ENCODE peak calls at places on chromosomes 6 and 20, in ten cellular contexts. One of them, this sample, is unnamed.

GRCh38 chr20:49561256-49561655 is 6.7 kb downstream of the PTGIS start:
- DNase-seq in ascending aorta: no peak
- DNase-seq in WTC11: no peak
- DNase-seq in OCI-LY7: no peak
- DNase-seq in esophagus squamous epithelium: no peak
- DNase-seq in left lung: no peak
- DNase-seq in nephron progenitor cell: no peak
- DNase-seq in fibroblast of the aortic adventitia: no peak
- DNase-seq in astrocyte of the spinal cord: no peak
- DNase-seq in PC-3: no peak
- DNase-seq in this sample: no peak

GRCh38 chr6:130505808-130506207 is 140.0 kb downstream of the TMEM200A start:
- DNase-seq in ascending aorta: no peak
- DNase-seq in WTC11: no peak
- DNase-seq in OCI-LY7: no peak
- DNase-seq in esophagus squamous epithelium: no peak
- DNase-seq in left lung: no peak
- DNase-seq in nephron progenitor cell: no peak
- DNase-seq in fibroblast of the aortic adventitia: peak
- DNase-seq in astrocyte of the spinal cord: no peak
- DNase-seq in PC-3: no peak
- DNase-seq in this sample: no peak

GRCh38 chr6:105109955-105110650 is 69.7 kb downstream of the POPDC3 start:
- DNase-seq in ascending aorta: no peak
- DNase-seq in WTC11: no peak
- DNase-seq in OCI-LY7: no peak
- DNase-seq in esophagus squamous epithelium: no peak
- DNase-seq in left lung: no peak
- DNase-seq in nephron progenitor cell: no peak
- DNase-seq in fibroblast of the aortic adventitia: no peak
- DNase-seq in astrocyte of the spinal cord: no peak
- DNase-seq in PC-3: no peak
- DNase-seq in this sample: no peak

GRCh38 chr6:162229093-162229492 is 498.5 kb downstream of the PRKN start:
- DNase-seq in ascending aorta: no peak
- DNase-seq in WTC11: no peak
- DNase-seq in OCI-LY7: no peak
- DNase-seq in esophagus squamous epithelium: no peak
- DNase-seq in left lung: no peak
- DNase-seq in nephron progenitor cell: no peak
- DNase-seq in fibroblast of the aortic adventitia: no peak
- DNase-seq in astrocyte of the spinal cord: no peak
- DNase-seq in PC-3: no peak
- DNase-seq in this sample: no peak

GRCh38 chr6:71107935-71108420 is 151.1 kb upstream of the B3GAT2 start:
- DNase-seq in ascending aorta: no peak
- DNase-seq in WTC11: no peak
- DNase-seq in OCI-LY7: no peak
- DNase-seq in esophagus squamous epithelium: no peak
- DNase-seq in left lung: no peak
- DNase-seq in nephron progenitor cell: no peak
- DNase-seq in fibroblast of the aortic adventitia: peak
- DNase-seq in astrocyte of the spinal cord: peak
- DNase-seq in PC-3: no peak
- DNase-seq in this sample: no peak

GRCh38 chr6:127855542-127856159 is 45.2 kb downstream of the THEMIS start:
- DNase-seq in ascending aorta: no peak
- DNase-seq in WTC11: peak
- DNase-seq in OCI-LY7: no peak
- DNase-seq in esophagus squamous epithelium: no peak
- DNase-seq in left lung: no peak
- DNase-seq in nephron progenitor cell: no peak
- DNase-seq in fibroblast of the aortic adventitia: peak
- DNase-seq in astrocyte of the spinal cord: peak
- DNase-seq in PC-3: peak
- DNase-seq in this sample: no peak

GRCh38 chr20:57653546-57653900 is 33.3 kb upstream of the ZBP1 start:
- DNase-seq in ascending aorta: no peak
- DNase-seq in WTC11: no peak
- DNase-seq in OCI-LY7: no peak
- DNase-seq in esophagus squamous epithelium: no peak
- DNase-seq in left lung: no peak
- DNase-seq in nephron progenitor cell: no peak
- DNase-seq in fibroblast of the aortic adventitia: no peak
- DNase-seq in astrocyte of the spinal cord: no peak
- DNase-seq in PC-3: no peak
- DNase-seq in this sample: no peak

GRCh38 chr20:44836596-44837120 is 26.3 kb upstream of the RIMS4 start:
- DNase-seq in ascending aorta: no peak
- DNase-seq in WTC11: no peak
- DNase-seq in OCI-LY7: no peak
- DNase-seq in esophagus squamous epithelium: no peak
- DNase-seq in left lung: no peak
- DNase-seq in nephron progenitor cell: no peak
- DNase-seq in fibroblast of the aortic adventitia: no peak
- DNase-seq in astrocyte of the spinal cord: no peak
- DNase-seq in PC-3: no peak
- DNase-seq in this sample: no peak

GRCh38 chr20:22352019-22352418 is 232.4 kb downstream of the FOXA2 start:
- DNase-seq in ascending aorta: no peak
- DNase-seq in WTC11: no peak
- DNase-seq in OCI-LY7: no peak
- DNase-seq in esophagus squamous epithelium: no peak
- DNase-seq in left lung: no peak
- DNase-seq in nephron progenitor cell: no peak
- DNase-seq in fibroblast of the aortic adventitia: no peak
- DNase-seq in astrocyte of the spinal cord: no peak
- DNase-seq in PC-3: no peak
- DNase-seq in this sample: no peak

DNA sequence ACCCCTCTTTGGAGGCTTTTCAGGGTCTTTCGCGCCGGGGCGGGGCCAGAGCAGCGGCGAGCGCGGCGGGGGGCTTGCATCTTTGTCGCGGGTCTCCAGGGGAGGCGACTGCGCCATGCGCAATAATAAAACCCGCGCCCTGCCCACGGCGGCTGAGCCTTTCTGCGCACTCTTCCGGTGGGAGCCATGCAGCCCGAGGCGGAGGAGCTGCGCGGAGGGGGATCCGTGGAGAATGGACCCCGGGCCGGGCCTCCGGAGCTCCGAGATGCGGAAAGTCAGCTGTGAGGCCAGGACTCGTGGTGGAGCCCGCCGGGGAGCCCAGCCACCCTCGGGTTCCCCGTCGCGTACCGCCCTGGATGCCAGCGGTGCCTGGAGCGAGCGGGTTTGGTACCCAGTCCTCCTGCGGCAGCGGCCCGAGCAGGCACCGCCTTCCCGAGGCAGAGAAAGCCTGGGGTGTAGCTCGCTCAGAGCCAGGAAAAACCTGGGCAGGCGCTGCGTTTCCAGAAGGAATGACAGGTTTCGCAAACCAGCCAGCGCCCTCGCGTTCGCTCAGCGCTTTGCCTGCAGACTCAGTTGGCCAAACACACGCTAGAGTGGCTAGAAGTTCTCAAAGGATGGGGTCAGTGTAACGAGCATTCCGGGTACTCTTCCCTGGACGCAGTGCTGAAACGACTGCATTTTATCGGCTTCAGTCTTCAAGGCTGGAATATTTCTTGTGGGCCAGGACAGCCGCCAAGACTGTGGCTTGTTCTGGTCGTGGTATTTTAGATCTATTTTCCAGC is 1.3 kb downstream of the AKAP12 start:
- DNase-seq in ascending aorta: no peak
- DNase-seq in WTC11: peak
- DNase-seq in OCI-LY7: no peak
- DNase-seq in esophagus squamous epithelium: no peak
- DNase-seq in left lung: peak
- DNase-seq in nephron progenitor cell: peak
- DNase-seq in fibroblast of the aortic adventitia: peak
- DNase-seq in astrocyte of the spinal cord: peak
- DNase-seq in PC-3: peak
- DNase-seq in this sample: peak
- TF ChIP-seq CTCF in ascending aorta: no peak
- TF ChIP-seq CTCF in WTC11: no peak
- TF ChIP-seq CTCF in OCI-LY7: no peak
- TF ChIP-seq CTCF in esophagus squamous epithelium: no peak
- TF ChIP-seq CTCF in left lung: no peak
- TF ChIP-seq CTCF in nephron progenitor cell: no peak
- TF ChIP-seq CTCF in fibroblast of the aortic adventitia: no peak
- TF ChIP-seq CTCF in astrocyte of the spinal cord: no peak
- TF ChIP-seq CTCF in PC-3: no peak
- TF ChIP-seq CTCF in this sample: no peak

GRCh38 chr20:47527004-47527800 is 25.5 kb downstream of the NCOA3 start:
- DNase-seq in ascending aorta: no peak
- DNase-seq in WTC11: no peak
- DNase-seq in OCI-LY7: no peak
- DNase-seq in esophagus squamous epithelium: no peak
- DNase-seq in left lung: no peak
- DNase-seq in nephron progenitor cell: no peak
- DNase-seq in fibroblast of the aortic adventitia: no peak
- DNase-seq in astrocyte of the spinal cord: no peak
- DNase-seq in PC-3: peak
- DNase-seq in this sample: no peak

GRCh38 chr20:47524385-47524784 is 22.7 kb downstream of the NCOA3 start:
- DNase-seq in ascending aorta: no peak
- DNase-seq in WTC11: no peak
- DNase-seq in OCI-LY7: no peak
- DNase-seq in esophagus squamous epithelium: no peak
- DNase-seq in left lung: no peak
- DNase-seq in nephron progenitor cell: no peak
- DNase-seq in fibroblast of the aortic adventitia: no peak
- DNase-seq in astrocyte of the spinal cord: no peak
- DNase-seq in PC-3: no peak
- DNase-seq in this sample: no peak

GRCh38 chr20:47515843-47516242 is 14.2 kb downstream of the NCOA3 start:
- DNase-seq in ascending aorta: no peak
- DNase-seq in WTC11: no peak
- DNase-seq in OCI-LY7: no peak
- DNase-seq in esophagus squamous epithelium: no peak
- DNase-seq in left lung: no peak
- DNase-seq in nephron progenitor cell: no peak
- DNase-seq in fibroblast of the aortic adventitia: no peak
- DNase-seq in astrocyte of the spinal cord: no peak
- DNase-seq in PC-3: no peak
- DNase-seq in this sample: no peak

DNA sequence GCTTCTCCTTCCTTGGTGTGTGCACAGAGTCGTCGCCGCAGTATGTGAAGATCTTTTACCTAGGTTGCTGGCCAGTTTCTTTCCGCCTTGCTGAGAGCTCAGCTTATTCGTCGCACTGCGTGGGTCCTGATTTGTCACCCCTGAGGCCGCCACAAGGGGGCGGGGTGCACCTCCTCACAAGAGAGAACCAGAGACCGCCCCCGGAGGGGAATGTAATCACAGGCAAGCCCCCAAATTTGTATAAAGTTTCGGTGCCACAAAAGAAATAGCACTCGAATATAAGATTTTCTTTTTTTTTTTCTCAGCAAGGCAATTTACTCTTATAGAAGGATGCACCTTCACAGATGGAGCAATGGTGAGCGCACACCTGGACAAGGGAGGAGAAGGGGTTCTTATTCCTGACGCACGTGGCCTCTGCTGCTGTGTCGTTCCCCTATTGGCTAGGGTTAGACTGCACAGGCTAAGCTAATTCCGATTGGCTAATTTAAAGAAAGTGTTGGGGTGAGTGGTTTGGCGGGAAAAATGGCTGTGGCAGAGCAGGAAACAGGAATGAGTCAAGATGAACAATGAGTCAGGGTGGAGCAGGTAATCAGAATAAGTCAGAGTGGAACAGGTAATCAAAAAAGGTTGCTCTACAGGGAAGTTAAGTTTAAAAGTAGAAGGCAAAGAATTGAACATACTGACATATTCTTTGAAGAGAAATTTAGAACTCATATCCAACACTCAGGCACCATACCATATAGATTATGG is 19.5 kb downstream of the NCOA3 start:
- DNase-seq in ascending aorta: no peak
- DNase-seq in WTC11: peak
- DNase-seq in OCI-LY7: no peak
- DNase-seq in esophagus squamous epithelium: no peak
- DNase-seq in left lung: no peak
- DNase-seq in nephron progenitor cell: peak
- DNase-seq in fibroblast of the aortic adventitia: no peak
- DNase-seq in astrocyte of the spinal cord: no peak
- DNase-seq in PC-3: no peak
- DNase-seq in this sample: no peak
- TF ChIP-seq CTCF in ascending aorta: no peak
- TF ChIP-seq CTCF in WTC11: peak
- TF ChIP-seq CTCF in OCI-LY7: peak
- TF ChIP-seq CTCF in esophagus squamous epithelium: no peak
- TF ChIP-seq CTCF in left lung: no peak
- TF ChIP-seq CTCF in nephron progenitor cell: no peak
- TF ChIP-seq CTCF in fibroblast of the aortic adventitia: no peak
- TF ChIP-seq CTCF in astrocyte of the spinal cord: no peak
- TF ChIP-seq CTCF in PC-3: peak
- TF ChIP-seq CTCF in this sample: no peak

GRCh38 chr6:3561745-3562144 is 104.9 kb upstream of the SLC22A23 start:
- DNase-seq in ascending aorta: no peak
- DNase-seq in WTC11: no peak
- DNase-seq in OCI-LY7: peak
- DNase-seq in esophagus squamous epithelium: no peak
- DNase-seq in left lung: no peak
- DNase-seq in nephron progenitor cell: peak
- DNase-seq in fibroblast of the aortic adventitia: peak
- DNase-seq in astrocyte of the spinal cord: peak
- DNase-seq in PC-3: no peak
- DNase-seq in this sample: no peak
- TF ChIP-seq CTCF in ascending aorta: no peak
- TF ChIP-seq CTCF in WTC11: no peak
- TF ChIP-seq CTCF in OCI-LY7: no peak
- TF ChIP-seq CTCF in esophagus squamous epithelium: no peak
- TF ChIP-seq CTCF in left lung: no peak
- TF ChIP-seq CTCF in nephron progenitor cell: no peak
- TF ChIP-seq CTCF in fibroblast of the aortic adventitia: no peak
- TF ChIP-seq CTCF in astrocyte of the spinal cord: peak
- TF ChIP-seq CTCF in PC-3: peak
- TF ChIP-seq CTCF in this sample: no peak

DNA sequence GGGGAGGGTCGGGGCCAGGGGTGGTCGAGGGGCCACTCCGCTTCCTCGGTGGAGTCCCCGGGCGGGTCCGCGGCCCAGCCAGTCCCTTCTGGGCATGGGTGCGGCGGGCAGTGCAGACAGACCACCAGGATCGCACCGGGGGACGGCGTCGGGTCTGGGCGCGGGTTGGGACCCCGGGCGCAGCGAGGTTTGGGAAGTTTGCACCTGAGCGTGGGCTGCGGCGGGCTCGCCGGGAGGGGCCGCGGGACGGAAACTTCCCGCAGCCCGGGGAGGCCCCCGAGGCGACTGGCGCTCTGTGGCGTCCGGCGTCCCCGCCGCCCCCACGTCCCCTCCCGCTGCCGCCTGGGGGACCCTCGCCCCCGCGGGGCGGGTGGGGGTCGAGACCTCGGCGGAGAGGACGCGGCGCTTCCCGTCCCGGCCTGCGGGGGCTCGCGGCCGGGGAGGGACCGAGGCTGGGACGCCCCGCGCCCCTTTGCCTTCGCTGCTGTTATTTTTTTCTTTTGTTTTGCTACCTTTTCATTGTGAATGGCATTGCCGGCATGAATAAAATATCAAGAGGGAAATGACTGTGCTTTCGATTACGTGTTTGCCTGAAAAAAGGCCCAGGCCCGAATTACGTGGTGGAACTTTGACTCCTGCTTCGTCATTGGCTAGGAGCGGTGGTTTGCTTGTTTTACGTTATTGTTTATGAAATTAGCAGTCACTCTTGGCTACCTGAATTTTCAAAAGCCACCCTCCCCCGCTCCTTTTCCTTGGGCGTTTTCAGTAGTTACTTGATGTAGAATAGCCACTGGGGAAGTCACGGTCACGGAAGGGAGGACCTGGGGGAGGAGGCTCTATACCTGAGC is 701 bp downstream of the SNX9 start:
- DNase-seq in ascending aorta: peak
- DNase-seq in WTC11: peak
- DNase-seq in OCI-LY7: no peak
- DNase-seq in esophagus squamous epithelium: no peak
- DNase-seq in left lung: peak
- DNase-seq in nephron progenitor cell: peak
- DNase-seq in fibroblast of the aortic adventitia: peak
- DNase-seq in astrocyte of the spinal cord: peak
- DNase-seq in PC-3: peak
- DNase-seq in this sample: peak
- TF ChIP-seq CTCF in ascending aorta: peak
- TF ChIP-seq CTCF in WTC11: no peak
- TF ChIP-seq CTCF in OCI-LY7: no peak
- TF ChIP-seq CTCF in esophagus squamous epithelium: no peak
- TF ChIP-seq CTCF in left lung: no peak
- TF ChIP-seq CTCF in nephron progenitor cell: no peak
- TF ChIP-seq CTCF in fibroblast of the aortic adventitia: peak
- TF ChIP-seq CTCF in astrocyte of the spinal cord: no peak
- TF ChIP-seq CTCF in PC-3: no peak
- TF ChIP-seq CTCF in this sample: peak

This sample was measured in glutamatergic neuron.